ENCODE peak calls at places on chromosomes 13 and 19, in seven cellular contexts. L is activated B cell treated with CpG ODN at 0.5 μM for 24 hours, R is uterus, A is omental fat pad, N is cardiac fibroblast, P is HFFc6, V is chondrocyte. C is an unnamed sample.

GRCh38 chr19:9323557-9323918 is 441 bp upstream of the ZNF559 start:
- DNase-seq in L (no peak), R (peak; percentile 76), A (no peak), N (peak; percentile 90), P (peak; percentile 78), V (no peak), C (no peak)

GRCh38 chr19:17629760-17630159 is 58.4 kb downstream of the UNC13A start:
- DNase-seq in L (no peak), R (no peak), A (no peak), N (no peak), P (no peak), V (no peak), C (no peak)

GRCh38 chr19:37594982-37595382 is 306 bp downstream of the ZNF540 start:
- DNase-seq in L (no peak), R (peak; percentile 57), A (peak; percentile 61), N (peak; percentile 65), P (peak; percentile 73), V (no peak), C (no peak)

GRCh38 chr13:37490176-37490575 is 108.4 kb downstream of the POSTN start:
- DNase-seq in L (no peak), R (no peak), A (no peak), N (no peak), P (no peak), V (no peak), C (no peak)

GRCh38 chr19:23957660-23958281 is 43.1 kb downstream of the ZNF726 start:
- DNase-seq in L (no peak), R (no peak), A (no peak), N (no peak), P (peak; percentile 95), V (no peak), C (no peak)

GRCh38 chr13:52070929-52071523 is 46.5 kb downstream of the UTP14C start:
- DNase-seq in L (no peak), R (no peak), A (no peak), N (peak; percentile 44), P (peak; percentile 42), V (no peak), C (no peak)

GRCh38 chr19:44741841-44742352 is 6.6 kb upstream of the BCL3 start:
- DNase-seq in L (no peak), R (peak; percentile 99), A (peak; percentile 96), N (peak; percentile 100), P (peak; percentile 99), V (no peak), C (no peak)

GRCh38 chr13:30576528-30576927 is 41.2 kb upstream of the USPL1 start:
- DNase-seq in L (no peak), R (no peak), A (no peak), N (peak; percentile 47), P (peak; percentile 43), V (no peak), C (no peak)

GRCh38 chr19:44814517-44814916 is 5.6 kb downstream of the BCAM start:
- DNase-seq in L (no peak), R (no peak), A (no peak), N (no peak), P (no peak), V (no peak), C (no peak)

GRCh38 chr19:6229216-6229913 is 50.4 kb downstream of the MLLT1 start:
- DNase-seq in L (no peak), R (no peak), A (no peak), N (no peak), P (no peak), V (peak; percentile 90), C (no peak)

GRCh38 chr19:12994701-12995595 is at the start of gene NFIX:
- DNase-seq in L (peak; percentile 53), R (peak; percentile 77), A (no peak), N (peak; percentile 78), P (peak; percentile 41), V (no peak), C (no peak)

GRCh38 chr19:42403586-42403985 is 13.5 kb upstream of the CNFN start:
- DNase-seq in L (no peak), R (no peak), A (no peak), N (no peak), P (no peak), V (no peak), C (no peak)

GRCh38 chr13:40794414-40795368 is 5.3 kb downstream of the SLC25A15 start:
- DNase-seq in L (no peak), R (no peak), A (no peak), N (no peak), P (no peak), V (no peak), C (no peak)

GRCh38 chr13:21330126-21330861 is 128.8 kb downstream of the ZDHHC20 start:
- DNase-seq in L (no peak), R (no peak), A (no peak), N (no peak), P (no peak), V (no peak), C (no peak)

GRCh38 chr19:7762719-7763293 is at the start of gene CLEC4M:
- DNase-seq in L (no peak), R (no peak), A (no peak), N (no peak), P (no peak), V (no peak), C (no peak)

GRCh38 chr13:76754414-76754813 is 131.8 kb downstream of the KCTD12 start:
- DNase-seq in L (no peak), R (peak; percentile 34), A (no peak), N (peak; percentile 93), P (no peak), V (no peak), C (no peak)

GRCh38 chr19:10104665-10105221 is 1.4 kb upstream of the PPAN start:
- DNase-seq in L (peak; percentile 35), R (no peak), A (no peak), N (no peak), P (no peak), V (no peak), C (no peak)

GRCh38 chr19:45917421-45918091 is 3.0 kb upstream of the NANOS2 start:
- DNase-seq in L (no peak), R (no peak), A (no peak), N (no peak), P (no peak), V (no peak), C (no peak)

GRCh38 chr13:37386276-37386675 is 212.3 kb downstream of the POSTN start:
- DNase-seq in L (no peak), R (no peak), A (no peak), N (peak; percentile 41), P (peak; percentile 45), V (no peak), C (no peak)

GRCh38 chr19:46218160-46218559 is 11.4 kb upstream of the IGFL1 start:
- DNase-seq in L (no peak), R (no peak), A (no peak), N (peak; percentile 31), P (no peak), V (no peak), C (peak; percentile 63)

DNA sequence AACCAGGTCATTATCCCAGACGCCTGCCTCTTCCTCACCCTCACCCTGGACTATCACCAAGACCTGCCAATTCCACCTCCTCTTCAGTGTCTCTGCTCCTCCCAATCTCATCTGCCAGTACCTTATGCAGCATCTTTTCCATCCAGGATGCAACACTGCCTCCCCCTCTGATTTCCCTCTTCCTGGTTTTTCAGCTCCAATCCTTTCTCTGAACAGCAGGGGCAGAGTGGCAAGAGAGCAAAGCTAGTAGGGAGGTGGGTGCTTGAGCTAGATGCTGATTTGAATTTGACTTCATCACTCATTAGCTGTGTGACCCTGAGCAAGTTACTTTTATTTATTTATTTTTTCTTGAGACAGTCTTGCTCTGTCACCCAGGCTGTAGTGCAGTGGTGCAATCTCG is 25.6 kb upstream of the CABP5 start:
- DNase-seq in L (no peak), R (no peak), A (no peak), N (no peak), P (no peak), V (no peak), C (no peak)
- TF ChIP-seq CTCF in L (no peak), R (no peak), A (no peak), N (no peak), P (peak; percentile 12), V (peak; percentile 10), C (no peak)

GRCh38 chr13:90293793-90294361 is 1053.6 kb upstream of the MIR17HG start:
- DNase-seq in L (no peak), R (no peak), A (no peak), N (no peak), P (no peak), V (no peak), C (no peak)

GRCh38 chr13:90302113-90302512 is 1045.4 kb upstream of the MIR17HG start:
- DNase-seq in L (no peak), R (no peak), A (no peak), N (peak; percentile 79), P (peak; percentile 14), V (no peak), C (no peak)

GRCh38 chr13:90300015-90300414 is 1047.5 kb upstream of the MIR17HG start:
- DNase-seq in L (no peak), R (no peak), A (no peak), N (no peak), P (no peak), V (no peak), C (no peak)

DNA sequence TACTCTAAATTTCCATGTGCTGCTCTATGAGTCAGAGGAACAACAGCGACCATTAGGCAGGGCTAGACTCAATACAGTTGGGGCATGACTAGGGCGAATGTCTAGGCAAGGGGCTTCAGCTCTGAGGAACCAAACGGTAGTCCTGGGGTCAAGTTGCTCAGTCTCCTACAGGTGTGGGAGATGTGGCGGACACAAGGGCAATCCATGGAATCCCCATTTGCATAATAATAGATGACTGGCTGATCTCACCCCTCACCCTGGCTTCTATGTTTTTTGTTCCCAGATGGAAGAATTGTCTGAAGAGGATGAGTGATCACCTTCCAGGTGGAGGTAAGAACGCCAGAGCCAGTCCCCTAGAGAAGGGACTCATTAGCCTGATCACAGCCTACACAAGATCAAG is 1048.2 kb upstream of the MIR17HG start:
- DNase-seq in L (no peak), R (no peak), A (no peak), N (no peak), P (no peak), V (no peak), C (no peak)
- TF ChIP-seq CTCF in L (no peak), R (no peak), A (no peak), N (no peak), P (no peak), V (no peak), C (no peak)

DNA sequence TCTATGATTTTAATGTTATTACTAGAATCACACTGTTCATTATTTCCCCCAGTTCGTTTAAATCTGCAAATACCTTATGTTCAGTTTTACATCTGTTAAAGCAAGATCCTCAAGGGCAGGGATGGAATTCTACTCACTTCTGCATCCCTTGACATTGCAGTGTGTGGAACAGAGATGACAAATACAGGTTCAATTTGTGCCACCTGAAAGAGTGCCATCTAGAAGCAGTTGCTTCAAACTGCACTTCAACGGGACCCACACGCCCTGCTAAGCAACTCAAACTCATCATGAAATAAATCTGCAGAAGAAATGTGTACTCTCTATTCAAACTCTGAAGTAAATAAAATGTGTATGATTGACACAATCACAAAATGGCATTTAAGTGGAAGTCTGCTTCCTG is 44.5 kb downstream of the RUBCNL start:
- DNase-seq in L (no peak), R (no peak), A (no peak), N (no peak), P (no peak), V (no peak), C (no peak)
- TF ChIP-seq CTCF in L (no peak), R (no peak), A (no peak), N (no peak), P (no peak), V (peak; percentile 15), C (no peak)

DNA sequence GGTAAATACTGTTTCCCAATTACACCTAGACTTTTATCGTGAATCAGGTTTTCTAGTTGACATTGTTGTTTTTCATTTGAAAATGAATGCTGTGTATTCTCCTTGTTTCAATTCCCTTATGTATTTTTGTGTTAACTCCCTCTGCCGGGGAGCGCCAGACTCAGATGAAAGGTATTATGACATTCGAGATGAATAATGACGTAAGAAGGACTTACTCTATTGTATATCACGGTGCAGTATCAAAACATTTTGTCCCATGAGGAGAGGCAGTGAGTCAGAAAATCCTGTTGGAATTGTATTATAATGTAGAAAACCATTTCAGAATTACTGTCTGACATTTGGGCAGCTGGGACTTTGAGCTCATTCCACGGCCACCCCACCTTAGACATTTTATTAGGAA is 61.6 kb downstream of the LRCH1 start:
- DNase-seq in L (no peak), R (peak; percentile 66), A (no peak), N (peak; percentile 90), P (no peak), V (no peak), C (no peak)
- TF ChIP-seq CTCF in L (no peak), R (peak; percentile 20), A (no peak), N (peak; percentile 48), P (no peak), V (peak; percentile 43), C (no peak)

C was measured in neural crest cell.